ENCODE peak calls at places on chromosomes 12 and 14, in seven cellular contexts. One of them, this sample, is unnamed.

GRCh38 chr12:50686976-50687375 is 76.9 kb upstream of the ATF1 start:
- DNase-seq in HCT116: no peak
- DNase-seq in H1: no peak
- DNase-seq in SK-N-SH: no peak
- DNase-seq in HepG2: no peak
- DNase-seq in K562: no peak
- DNase-seq in GM12878: no peak
- DNase-seq in this sample: no peak

GRCh38 chr12:127685476-127686234 is 581.3 kb upstream of the TMEM132C start:
- DNase-seq in HCT116: no peak
- DNase-seq in H1: no peak
- DNase-seq in SK-N-SH: no peak
- DNase-seq in HepG2: no peak
- DNase-seq in K562: no peak
- DNase-seq in GM12878: no peak
- DNase-seq in this sample: no peak

GRCh38 chr14:92701826-92702225 is 46.6 kb downstream of the LGMN start:
- DNase-seq in HCT116: no peak
- DNase-seq in H1: no peak
- DNase-seq in SK-N-SH: no peak
- DNase-seq in HepG2: no peak
- DNase-seq in K562: no peak
- DNase-seq in GM12878: no peak
- DNase-seq in this sample: no peak

GRCh38 chr14:79583738-79584405 is 627.4 kb downstream of the DIO2 start:
- DNase-seq in HCT116: no peak
- DNase-seq in H1: no peak
- DNase-seq in SK-N-SH: no peak
- DNase-seq in HepG2: no peak
- DNase-seq in K562: no peak
- DNase-seq in GM12878: no peak
- DNase-seq in this sample: no peak

GRCh38 chr12:67986632-67987031 is 2.6 kb upstream of the IFNG-AS1 start:
- DNase-seq in HCT116: no peak
- DNase-seq in H1: no peak
- DNase-seq in SK-N-SH: no peak
- DNase-seq in HepG2: no peak
- DNase-seq in K562: no peak
- DNase-seq in GM12878: no peak
- DNase-seq in this sample: no peak

GRCh38 chr14:22184157-22185025 is 404.6 kb downstream of the DAD1 start:
- DNase-seq in HCT116: no peak
- DNase-seq in H1: no peak
- DNase-seq in SK-N-SH: no peak
- DNase-seq in HepG2: no peak
- DNase-seq in K562: no peak
- DNase-seq in GM12878: no peak
- DNase-seq in this sample: no peak

GRCh38 chr12:101648195-101648594 is 49.2 kb upstream of the CHPT1 start:
- DNase-seq in HCT116: no peak
- DNase-seq in H1: no peak
- DNase-seq in SK-N-SH: no peak
- DNase-seq in HepG2: no peak
- DNase-seq in K562: no peak
- DNase-seq in GM12878: no peak
- DNase-seq in this sample: no peak

GRCh38 chr12:108828774-108829173 is 28.6 kb downstream of the SSH1 start:
- DNase-seq in HCT116: peak
- DNase-seq in H1: no peak
- DNase-seq in SK-N-SH: no peak
- DNase-seq in HepG2: no peak
- DNase-seq in K562: no peak
- DNase-seq in GM12878: no peak
- DNase-seq in this sample: no peak

GRCh38 chr14:92898732-92899131 is 24.2 kb upstream of the CHGA start:
- DNase-seq in HCT116: no peak
- DNase-seq in H1: no peak
- DNase-seq in SK-N-SH: no peak
- DNase-seq in HepG2: no peak
- DNase-seq in K562: no peak
- DNase-seq in GM12878: no peak
- DNase-seq in this sample: no peak

GRCh38 chr12:23729354-23729753 is 220.1 kb downstream of the SOX5 start:
- DNase-seq in HCT116: no peak
- DNase-seq in H1: no peak
- DNase-seq in SK-N-SH: no peak
- DNase-seq in HepG2: no peak
- DNase-seq in K562: no peak
- DNase-seq in GM12878: no peak
- DNase-seq in this sample: no peak

GRCh38 chr12:92571169-92571568 is 131.6 kb upstream of the PLEKHG7 start:
- DNase-seq in HCT116: no peak
- DNase-seq in H1: no peak
- DNase-seq in SK-N-SH: no peak
- DNase-seq in HepG2: no peak
- DNase-seq in K562: no peak
- DNase-seq in GM12878: no peak
- DNase-seq in this sample: no peak

GRCh38 chr14:60116181-60116580 is 24.5 kb downstream of the PCNX4 start:
- DNase-seq in HCT116: no peak
- DNase-seq in H1: no peak
- DNase-seq in SK-N-SH: no peak
- DNase-seq in HepG2: no peak
- DNase-seq in K562: no peak
- DNase-seq in GM12878: no peak
- DNase-seq in this sample: no peak

GRCh38 chr12:68003777-68004176 is 14.5 kb downstream of the IFNG-AS1 start:
- DNase-seq in HCT116: no peak
- DNase-seq in H1: no peak
- DNase-seq in SK-N-SH: no peak
- DNase-seq in HepG2: no peak
- DNase-seq in K562: no peak
- DNase-seq in GM12878: no peak
- DNase-seq in this sample: no peak

GRCh38 chr14:60553855-60554254 is 44.9 kb downstream of the SIX6 start:
- DNase-seq in HCT116: no peak
- DNase-seq in H1: no peak
- DNase-seq in SK-N-SH: no peak
- DNase-seq in HepG2: no peak
- DNase-seq in K562: no peak
- DNase-seq in GM12878: no peak
- DNase-seq in this sample: no peak

GRCh38 chr14:105049753-105050550 is 15.3 kb downstream of the GPR132 start:
- DNase-seq in HCT116: no peak
- DNase-seq in H1: no peak
- DNase-seq in SK-N-SH: peak
- DNase-seq in HepG2: no peak
- DNase-seq in K562: no peak
- DNase-seq in GM12878: no peak
- DNase-seq in this sample: no peak

GRCh38 chr12:54131641-54132280 is 57.0 kb downstream of the SMUG1 start:
- DNase-seq in HCT116: no peak
- DNase-seq in H1: no peak
- DNase-seq in SK-N-SH: no peak
- DNase-seq in HepG2: no peak
- DNase-seq in K562: no peak
- DNase-seq in GM12878: no peak
- DNase-seq in this sample: no peak

GRCh38 chr14:54680636-54681035 is 113.7 kb downstream of the SAMD4A start:
- DNase-seq in HCT116: no peak
- DNase-seq in H1: no peak
- DNase-seq in SK-N-SH: no peak
- DNase-seq in HepG2: no peak
- DNase-seq in K562: no peak
- DNase-seq in GM12878: no peak
- DNase-seq in this sample: no peak

GRCh38 chr12:65673732-65674131 is 150.6 kb upstream of the HMGA2 start:
- DNase-seq in HCT116: no peak
- DNase-seq in H1: no peak
- DNase-seq in SK-N-SH: no peak
- DNase-seq in HepG2: no peak
- DNase-seq in K562: no peak
- DNase-seq in GM12878: no peak
- DNase-seq in this sample: no peak

GRCh38 chr12:2959508-2960431 is 573 bp downstream of the TEAD4 start:
- DNase-seq in HCT116: no peak
- DNase-seq in H1: peak
- DNase-seq in SK-N-SH: peak
- DNase-seq in HepG2: peak
- DNase-seq in K562: peak
- DNase-seq in GM12878: no peak
- DNase-seq in this sample: peak

GRCh38 chr12:51128905-51129304 is 44.0 kb downstream of the TFCP2 start:
- DNase-seq in HCT116: no peak
- DNase-seq in H1: no peak
- DNase-seq in SK-N-SH: no peak
- DNase-seq in HepG2: no peak
- DNase-seq in K562: no peak
- DNase-seq in GM12878: no peak
- DNase-seq in this sample: no peak

GRCh38 chr12:52687527-52688385 is 7.5 kb upstream of the KRT1 start:
- DNase-seq in HCT116: peak
- DNase-seq in H1: no peak
- DNase-seq in SK-N-SH: no peak
- DNase-seq in HepG2: no peak
- DNase-seq in K562: no peak
- DNase-seq in GM12878: no peak
- DNase-seq in this sample: no peak

GRCh38 chr12:68451261-68452091 is 119.3 kb upstream of the MDM1 start:
- DNase-seq in HCT116: no peak
- DNase-seq in H1: no peak
- DNase-seq in SK-N-SH: no peak
- DNase-seq in HepG2: no peak
- DNase-seq in K562: peak
- DNase-seq in GM12878: peak
- DNase-seq in this sample: no peak

DNA sequence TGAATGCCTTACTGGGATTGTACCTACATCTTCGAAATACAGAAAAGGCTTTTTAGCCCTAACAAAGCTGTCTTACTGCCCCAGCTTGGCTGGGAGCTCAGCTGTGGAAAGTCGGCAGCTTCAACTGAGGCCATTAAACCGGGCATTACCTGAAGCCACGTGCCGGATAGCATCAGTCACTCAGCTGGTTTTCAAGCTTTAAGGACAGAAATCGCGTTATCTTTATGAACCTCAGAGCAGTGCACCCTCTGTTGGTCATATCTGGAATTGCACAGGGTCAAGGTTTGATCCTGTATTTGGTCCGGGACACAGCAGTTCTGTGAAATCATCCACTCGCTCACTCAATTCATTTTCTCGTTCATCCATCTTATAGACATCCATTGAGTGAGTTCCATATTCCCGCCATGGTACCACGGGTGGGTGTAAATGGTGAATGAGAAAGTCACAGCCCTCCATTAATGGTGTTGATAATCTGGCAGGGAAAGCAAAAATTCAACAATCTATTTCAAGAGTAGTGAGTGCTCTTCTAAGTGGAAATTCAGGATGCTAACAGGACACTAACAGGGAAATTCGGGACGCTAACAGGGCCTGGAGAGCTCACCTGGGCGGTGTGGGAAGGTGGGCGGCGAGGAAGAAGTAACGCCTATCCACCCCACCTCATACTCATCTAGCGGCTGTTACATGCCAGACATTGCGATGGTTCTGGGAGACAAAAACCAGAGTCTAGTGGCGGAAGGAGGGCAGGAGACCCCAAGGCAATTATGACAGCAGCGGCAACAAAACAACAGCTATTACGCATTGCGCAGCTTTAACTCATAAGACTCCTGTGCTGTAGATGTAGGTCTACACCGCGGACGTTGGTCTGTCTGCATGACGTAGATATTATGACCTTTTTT is 60.6 kb upstream of the TCL1A start:
- DNase-seq in HCT116: peak
- DNase-seq in H1: peak
- DNase-seq in SK-N-SH: peak
- DNase-seq in HepG2: peak
- DNase-seq in K562: peak
- DNase-seq in GM12878: peak
- DNase-seq in this sample: peak
- TF ChIP-seq JUND in HCT116: no peak
- TF ChIP-seq JUND in H1: no peak
- TF ChIP-seq JUND in SK-N-SH: no peak
- TF ChIP-seq JUND in HepG2: no peak
- TF ChIP-seq JUND in K562: no peak
- TF ChIP-seq JUND in GM12878: no peak
- TF ChIP-seq JUND in this sample: no peak

GRCh38 chr12:4274396-4274959 is 916 bp downstream of the CCND2 start:
- DNase-seq in HCT116: no peak
- DNase-seq in H1: peak
- DNase-seq in SK-N-SH: no peak
- DNase-seq in HepG2: no peak
- DNase-seq in K562: no peak
- DNase-seq in GM12878: no peak
- DNase-seq in this sample: no peak

GRCh38 chr12:4276524-4277204 is 3.1 kb downstream of the CCND2 start:
- DNase-seq in HCT116: peak
- DNase-seq in H1: peak
- DNase-seq in SK-N-SH: peak
- DNase-seq in HepG2: peak
- DNase-seq in K562: peak
- DNase-seq in GM12878: peak
- DNase-seq in this sample: peak

GRCh38 chr12:4277205-4277543 is 3.6 kb downstream of the CCND2 start:
- DNase-seq in HCT116: no peak
- DNase-seq in H1: no peak
- DNase-seq in SK-N-SH: no peak
- DNase-seq in HepG2: no peak
- DNase-seq in K562: no peak
- DNase-seq in GM12878: no peak
- DNase-seq in this sample: no peak

GRCh38 chr12:4274960-4275868 is 1.7 kb downstream of the CCND2 start:
- DNase-seq in HCT116: no peak
- DNase-seq in H1: peak
- DNase-seq in SK-N-SH: no peak
- DNase-seq in HepG2: no peak
- DNase-seq in K562: peak
- DNase-seq in GM12878: no peak
- DNase-seq in this sample: no peak

GRCh38 chr12:4275869-4276253 is 2.3 kb downstream of the CCND2 start:
- DNase-seq in HCT116: no peak
- DNase-seq in H1: peak
- DNase-seq in SK-N-SH: no peak
- DNase-seq in HepG2: no peak
- DNase-seq in K562: peak
- DNase-seq in GM12878: no peak
- DNase-seq in this sample: no peak
- TF ChIP-seq JUND in HCT116: no peak
- TF ChIP-seq JUND in H1: no peak
- TF ChIP-seq JUND in SK-N-SH: no peak
- TF ChIP-seq JUND in HepG2: no peak
- TF ChIP-seq JUND in K562: no peak
- TF ChIP-seq JUND in GM12878: no peak
- TF ChIP-seq JUND in this sample: no peak

GRCh38 chr12:8048906-8049305 is 16.4 kb downstream of the FOXJ2 start:
- DNase-seq in HCT116: no peak
- DNase-seq in H1: no peak
- DNase-seq in SK-N-SH: no peak
- DNase-seq in HepG2: no peak
- DNase-seq in K562: no peak
- DNase-seq in GM12878: no peak
- DNase-seq in this sample: no peak
- TF ChIP-seq JUND in HCT116: no peak
- TF ChIP-seq JUND in H1: no peak
- TF ChIP-seq JUND in SK-N-SH: no peak
- TF ChIP-seq JUND in HepG2: no peak
- TF ChIP-seq JUND in K562: no peak
- TF ChIP-seq JUND in GM12878: no peak
- TF ChIP-seq JUND in this sample: no peak

GRCh38 chr14:101005447-101005846 is 101.9 kb upstream of the RTL1 start:
- DNase-seq in HCT116: no peak
- DNase-seq in H1: peak
- DNase-seq in SK-N-SH: no peak
- DNase-seq in HepG2: no peak
- DNase-seq in K562: no peak
- DNase-seq in GM12878: no peak
- DNase-seq in this sample: no peak
- TF ChIP-seq JUND in HCT116: no peak
- TF ChIP-seq JUND in H1: no peak
- TF ChIP-seq JUND in SK-N-SH: no peak
- TF ChIP-seq JUND in HepG2: no peak
- TF ChIP-seq JUND in K562: no peak
- TF ChIP-seq JUND in GM12878: no peak
- TF ChIP-seq JUND in this sample: no peak

This sample was measured in T47D.